ENCODE peak calls at places on chromosomes 5 and 9, in eight cellular contexts. U is naive B cell, R is heart right ventricle, Q is DMS153, O is kidney tubule cell, M is amniotic stem cell, N is WTC11, S is HuH-7. X is an unnamed sample.

GRCh38 chr9:84424945-84425344 is 84.4 kb upstream of the SLC28A3 start:
- DNase-seq in U (no peak), R (no peak), Q (no peak), O (no peak), M (no peak), N (no peak), S (no peak), X (no peak)

GRCh38 chr9:27528886-27529315 is 713 bp downstream of the MOB3B start:
- DNase-seq in U (peak; percentile 68), R (peak; percentile 36), Q (no peak), O (peak; percentile 66), M (no peak), N (peak; percentile 61), S (peak; percentile 42), X (peak; percentile 74)

GRCh38 chr9:123239726-123240125 is 28.7 kb downstream of the STRBP start:
- DNase-seq in U (no peak), R (no peak), Q (no peak), O (no peak), M (no peak), N (no peak), S (no peak), X (no peak)

GRCh38 chr5:775960-776861 is 8.3 kb downstream of the ZDHHC11B start:
- DNase-seq in U (no peak), R (no peak), Q (no peak), O (no peak), M (no peak), N (no peak), S (no peak), X (peak; percentile 33)

GRCh38 chr5:14254686-14255085 is 111.5 kb downstream of the TRIO start:
- DNase-seq in U (no peak), R (no peak), Q (no peak), O (no peak), M (no peak), N (no peak), S (no peak), X (no peak)

GRCh38 chr9:87194471-87194870 is 247.2 kb upstream of the GAS1 start:
- DNase-seq in U (no peak), R (no peak), Q (no peak), O (peak; percentile 94), M (peak; percentile 55), N (no peak), S (no peak), X (no peak)

GRCh38 chr5:74310386-74310785 is 330.1 kb downstream of the ENC1 start:
- DNase-seq in U (no peak), R (no peak), Q (no peak), O (peak; percentile 76), M (no peak), N (no peak), S (no peak), X (no peak)

GRCh38 chr9:102113191-102113590 is 374.7 kb upstream of the GRIN3A start:
- DNase-seq in U (no peak), R (no peak), Q (no peak), O (no peak), M (no peak), N (no peak), S (no peak), X (no peak)

GRCh38 chr5:134438641-134439621 is 27.2 kb upstream of the CDKN2AIPNL start:
- DNase-seq in U (no peak), R (peak; percentile 58), Q (peak; percentile 76), O (peak; percentile 95), M (peak; percentile 60), N (peak; percentile 56), S (no peak), X (peak; percentile 50)

GRCh38 chr5:69285448-69286116 is 47.0 kb downstream of the CCDC125 start:
- DNase-seq in U (no peak), R (no peak), Q (no peak), O (peak; percentile 3), M (no peak), N (no peak), S (no peak), X (no peak)

GRCh38 chr5:110414360-110414759 is 312.1 kb downstream of the TMEM232 start:
- DNase-seq in U (no peak), R (no peak), Q (no peak), O (peak; percentile 17), M (peak; percentile 6), N (no peak), S (no peak), X (no peak)

GRCh38 chr5:88823201-88823600 is 59.8 kb downstream of the MEF2C start:
- DNase-seq in U (no peak), R (no peak), Q (no peak), O (no peak), M (no peak), N (no peak), S (no peak), X (no peak)

GRCh38 chr9:77440057-77440456 is 208.1 kb downstream of the GNA14 start:
- DNase-seq in U (no peak), R (no peak), Q (peak; percentile 12), O (no peak), M (no peak), N (peak; percentile 53), S (no peak), X (no peak)

GRCh38 chr9:107644774-107645463 is 155.3 kb upstream of the KLF4 start:
- DNase-seq in U (no peak), R (peak; percentile 43), Q (no peak), O (peak; percentile 7), M (no peak), N (no peak), S (no peak), X (no peak)

GRCh38 chr9:79263666-79264460 is 307.9 kb upstream of the TLE4 start:
- DNase-seq in U (no peak), R (peak; percentile 18), Q (peak; percentile 52), O (peak; percentile 40), M (no peak), N (no peak), S (no peak), X (no peak)

GRCh38 chr5:370959-371810 is 49.7 kb downstream of the AHRR start:
- DNase-seq in U (no peak), R (no peak), Q (peak; percentile 44), O (no peak), M (no peak), N (peak; percentile 11), S (no peak), X (no peak)

GRCh38 chr5:139523635-139524445 is 37.3 kb upstream of the UBE2D2 start:
- DNase-seq in U (no peak), R (no peak), Q (no peak), O (no peak), M (no peak), N (peak; percentile 71), S (no peak), X (no peak)

GRCh38 chr5:158124606-158125316 is 265.8 kb upstream of the CLINT1 start:
- DNase-seq in U (no peak), R (no peak), Q (no peak), O (no peak), M (no peak), N (no peak), S (no peak), X (no peak)

GRCh38 chr5:165143727-165144210 is 1638.3 kb downstream of the MAT2B start:
- DNase-seq in U (no peak), R (no peak), Q (no peak), O (no peak), M (no peak), N (no peak), S (no peak), X (no peak)